ENCODE peak calls at places on chromosome 19, in seven cellular contexts. R is tibial nerve, K is heart left ventricle, D is aorta, L is breast epithelium, E is RWPE1, S is A549. H is an unnamed sample.
A peak's percentile ranks its signal among the peaks of the same experiment; 100 is the strongest.

GRCh38 chr19:49387936-49388372 is at the start of gene KASH5:
- DNase-seq in R (peak; percentile 61), K (peak; percentile 73), D (peak; percentile 92), L (peak; percentile 75), E (peak; percentile 87), S (peak; percentile 91), H (no peak)

GRCh38 chr19:50050406-50051223 is 24.8 kb downstream of the ZNF473 start:
- DNase-seq in R (peak; percentile 19), K (peak; percentile 89), D (peak; percentile 96), L (peak; percentile 78), E (peak; percentile 79), S (peak; percentile 68), H (peak; percentile 63)

GRCh38 chr19:38617283-38617763 is 430 bp downstream of the MAP4K1 start:
- DNase-seq in R (no peak), K (no peak), D (no peak), L (no peak), E (no peak), S (no peak), H (no peak)

GRCh38 chr19:8446055-8446709 is 1.4 kb downstream of the HNRNPM start:
- DNase-seq in R (no peak), K (no peak), D (no peak), L (no peak), E (no peak), S (no peak), H (no peak)

GRCh38 chr19:2381151-2381822 is 21.2 kb downstream of the TMPRSS9 start:
- DNase-seq in R (no peak), K (no peak), D (no peak), L (no peak), E (no peak), S (no peak), H (no peak)

GRCh38 chr19:9986787-9987281 is 23.5 kb downstream of the COL5A3 start:
- DNase-seq in R (no peak), K (peak; percentile 73), D (no peak), L (peak; percentile 32), E (no peak), S (no peak), H (no peak)

GRCh38 chr19:45670670-45671453 is 2.8 kb downstream of the GIPR start:
- DNase-seq in R (no peak), K (peak; percentile 61), D (peak; percentile 89), L (peak; percentile 84), E (peak; percentile 93), S (peak; percentile 97), H (peak; percentile 56)

GRCh38 chr19:39438270-39438934 is 2.7 kb upstream of the RPS16 start:
- DNase-seq in R (no peak), K (no peak), D (no peak), L (no peak), E (no peak), S (no peak), H (no peak)

GRCh38 chr19:49646586-49646985 is 4.6 kb downstream of the SCAF1 start:
- DNase-seq in R (no peak), K (no peak), D (peak; percentile 64), L (no peak), E (no peak), S (no peak), H (no peak)

GRCh38 chr19:29887498-29887897 is 54.5 kb upstream of the URI1 start:
- DNase-seq in R (no peak), K (no peak), D (peak; percentile 50), L (no peak), E (no peak), S (no peak), H (no peak)

GRCh38 chr19:20423381-20424207 is 142.0 kb downstream of the ZNF737 start:
- DNase-seq in R (peak; percentile 26), K (peak; percentile 54), D (peak; percentile 70), L (peak; percentile 54), E (no peak), S (no peak), H (peak; percentile 79)

GRCh38 chr19:7734220-7735203 is 2.6 kb upstream of the CLEC4G start:
- DNase-seq in R (no peak), K (no peak), D (no peak), L (no peak), E (no peak), S (no peak), H (no peak)

GRCh38 chr19:16208847-16209246 is 11.1 kb downstream of the AP1M1 start:
- DNase-seq in R (no peak), K (no peak), D (peak; percentile 68), L (no peak), E (no peak), S (no peak), H (no peak)

GRCh38 chr19:45508931-45509691 is 1.8 kb downstream of the VASP start:
- DNase-seq in R (no peak), K (peak; percentile 83), D (peak; percentile 94), L (peak; percentile 83), E (peak; percentile 82), S (peak; percentile 81), H (no peak)

GRCh38 chr19:46015961-46016425 is 6.9 kb downstream of the PGLYRP1 start:
- DNase-seq in R (no peak), K (no peak), D (no peak), L (no peak), E (no peak), S (peak; percentile 30), H (no peak)

GRCh38 chr19:2175742-2176141 is 12.0 kb downstream of the DOT1L start:
- DNase-seq in R (no peak), K (no peak), D (no peak), L (no peak), E (no peak), S (no peak), H (no peak)

GRCh38 chr19:8174706-8175105 is 25.3 kb upstream of the FBN3 start:
- DNase-seq in R (no peak), K (no peak), D (no peak), L (peak; percentile 30), E (peak; percentile 73), S (no peak), H (peak; percentile 91)

GRCh38 chr19:6066661-6067646 is 43.3 kb downstream of the RFX2 start:
- DNase-seq in R (peak; percentile 85), K (peak; percentile 99), D (peak; percentile 97), L (peak; percentile 93), E (peak; percentile 85), S (peak; percentile 96), H (peak; percentile 68)
- H3K27ac ChIP-seq in R (peak overlapping the region; percentile 22), K (peak overlapping the region; percentile 85), D (peak overlapping the region; percentile 100), L (peak overlapping the region; percentile 90), E (peak overlapping the region; percentile 90), S (peak overlapping the region; percentile 84), H (peak overlapping the region; percentile 46)

GRCh38 chr19:6250909-6251308 is 28.9 kb downstream of the MLLT1 start:
- DNase-seq in R (no peak), K (no peak), D (no peak), L (no peak), E (no peak), S (no peak), H (no peak)

GRCh38 chr19:6248856-6249255 is 30.9 kb downstream of the MLLT1 start:
- DNase-seq in R (no peak), K (no peak), D (no peak), L (no peak), E (no peak), S (no peak), H (no peak)

GRCh38 chr19:6250024-6250605 is 29.7 kb downstream of the MLLT1 start:
- DNase-seq in R (no peak), K (no peak), D (no peak), L (no peak), E (no peak), S (no peak), H (peak; percentile 34)

GRCh38 chr19:6248341-6248740 is 31.4 kb downstream of the MLLT1 start:
- DNase-seq in R (no peak), K (no peak), D (no peak), L (no peak), E (no peak), S (no peak), H (no peak)

DNA sequence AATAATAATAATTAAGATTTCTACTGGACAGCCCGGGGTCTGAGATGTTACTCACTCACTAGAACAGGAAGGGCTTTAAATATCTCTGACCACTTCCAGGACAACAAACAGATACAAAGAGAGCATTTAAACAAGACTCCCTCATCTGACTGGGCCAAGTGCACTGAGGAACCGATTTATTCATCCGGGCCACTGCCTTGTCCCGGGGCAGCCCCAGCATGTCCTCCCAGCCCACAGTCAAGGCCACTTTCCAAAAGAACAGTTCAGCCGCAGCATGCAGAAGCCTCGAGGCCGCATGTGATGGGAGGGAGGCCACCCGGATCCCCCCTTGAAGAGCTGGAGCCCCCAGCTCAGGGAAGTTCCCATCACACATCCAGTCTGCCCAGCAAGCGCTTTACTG is 30.5 kb downstream of the MLLT1 start:
- DNase-seq in R (no peak), K (no peak), D (peak; percentile 59), L (no peak), E (no peak), S (no peak), H (no peak)
- H3K27ac ChIP-seq in R (peak overlapping the region; percentile 18), K (no peak overlapping the region), D (no peak overlapping the region), L (no peak overlapping the region), E (peak overlapping the region; percentile 23), S (no peak overlapping the region), H (no peak overlapping the region)

DNA sequence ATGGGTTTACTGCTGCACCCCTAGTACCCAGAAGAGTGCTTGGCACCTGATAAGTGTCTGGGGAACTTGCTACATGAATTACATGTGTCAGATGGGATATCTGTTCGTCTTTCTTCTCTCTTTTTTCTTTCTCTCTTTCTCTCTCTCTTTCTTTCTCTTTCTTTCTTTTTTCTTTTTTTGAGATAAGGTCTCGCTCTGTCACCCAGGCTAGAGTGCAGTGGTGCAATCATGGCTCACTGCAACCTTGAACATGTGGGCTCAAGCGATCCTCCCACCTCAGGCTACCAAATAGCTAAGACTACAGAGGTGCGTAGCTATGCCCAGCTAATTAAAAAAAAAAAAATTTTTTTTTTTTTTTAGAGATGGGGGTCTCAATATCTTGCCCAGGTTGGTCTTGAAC is 6.1 kb downstream of the CADM4 start:
- DNase-seq in R (no peak), K (no peak), D (no peak), L (no peak), E (no peak), S (no peak), H (no peak)
- H3K27ac ChIP-seq in R (no peak overlapping the region), K (no peak overlapping the region), D (no peak overlapping the region), L (no peak overlapping the region), E (no peak overlapping the region), S (no peak overlapping the region), H (no peak overlapping the region)

GRCh38 chr19:18919895-18920204 is 335 bp downstream of the DDX49 start:
- DNase-seq in R (no peak), K (no peak), D (no peak), L (no peak), E (no peak), S (no peak), H (no peak)

GRCh38 chr19:18922228-18922985 is 2.9 kb downstream of the DDX49 start:
- DNase-seq in R (no peak), K (no peak), D (no peak), L (no peak), E (no peak), S (no peak), H (no peak)

GRCh38 chr19:18919086-18919894 is at the start of the genes COPE and DDX49:
- DNase-seq in R (peak; percentile 96), K (peak; percentile 99), D (peak; percentile 99), L (peak; percentile 100), E (peak; percentile 99), S (peak; percentile 99), H (peak; percentile 100)

GRCh38 chr19:18920400-18920799 is 885 bp downstream of the DDX49 start:
- DNase-seq in R (no peak), K (peak; percentile 19), D (no peak), L (no peak), E (no peak), S (no peak), H (no peak)

GRCh38 chr19:18921593-18921992 is 2.1 kb downstream of the DDX49 start:
- DNase-seq in R (no peak), K (no peak), D (no peak), L (no peak), E (no peak), S (no peak), H (no peak)
- H3K27ac ChIP-seq in R (no peak overlapping the region), K (no peak overlapping the region), D (no peak overlapping the region), L (no peak overlapping the region), E (peak overlapping the region; percentile 9), S (no peak overlapping the region), H (no peak overlapping the region)

GRCh38 chr19:35045667-35046300 is 4.3 kb downstream of the HPN start:
- DNase-seq in R (no peak), K (peak; percentile 32), D (no peak), L (no peak), E (peak; percentile 44), S (peak; percentile 81), H (peak; percentile 25)
- H3K27ac ChIP-seq in R (no peak overlapping the region), K (no peak overlapping the region), D (no peak overlapping the region), L (no peak overlapping the region), E (no peak overlapping the region), S (no peak overlapping the region), H (no peak overlapping the region)